ENCODE peak calls at places on chromosomes 11 and 22, in ten cellular contexts. P is lower leg skin, M is NCI-H2029 treated with DMSO at 0.1 percent for 48 hours, Q is COR-L47, L is Caco-2, O is GF-D8, H is NCI-H1694 treated with DMSO at 0.1 percent for 48 hours, S is NCI-H1092, K is HT1080, B is NCI-H2081. E is an unnamed sample.

GRCh38 chr11:446886-447285 is 3.2 kb upstream of the PTDSS2 start:
- DNase-seq in P (no peak), M (no peak), Q (no peak), L (no peak), O (no peak), H (no peak), S (no peak), K (no peak), B (peak; percentile 54), E (no peak)

GRCh38 chr11:45158210-45158644 is 11.8 kb downstream of the PRDM11 start:
- DNase-seq in P (no peak), M (no peak), Q (no peak), L (peak; percentile 58), O (no peak), H (no peak), S (no peak), K (no peak), B (no peak), E (no peak)

GRCh38 chr11:106276859-106277436 is 199.5 kb downstream of the AASDHPPT start:
- DNase-seq in P (no peak), M (no peak), Q (no peak), L (peak; percentile 49), O (no peak), H (no peak), S (no peak), K (peak; percentile 27), B (no peak), E (no peak)

GRCh38 chr11:70314730-70315129 is 44.2 kb downstream of the PPFIA1 start:
- DNase-seq in P (no peak), M (no peak), Q (no peak), L (no peak), O (peak; percentile 81), H (no peak), S (no peak), K (no peak), B (no peak), E (no peak)

GRCh38 chr22:27984723-27985122 is 65.7 kb upstream of the PITPNB start:
- DNase-seq in P (no peak), M (no peak), Q (no peak), L (no peak), O (no peak), H (no peak), S (no peak), K (no peak), B (no peak), E (no peak)

GRCh38 chr11:10660323-10660722 is 33.2 kb downstream of the IRAG1 start:
- DNase-seq in P (no peak), M (no peak), Q (no peak), L (no peak), O (no peak), H (no peak), S (no peak), K (no peak), B (no peak), E (no peak)

GRCh38 chr22:30254307-30254706 is 7.7 kb upstream of the LIF start:
- DNase-seq in P (no peak), M (no peak), Q (no peak), L (no peak), O (no peak), H (no peak), S (no peak), K (no peak), B (no peak), E (no peak)

GRCh38 chr22:31118046-31118820 is 4.5 kb upstream of the INPP5J start:
- DNase-seq in P (no peak), M (no peak), Q (no peak), L (no peak), O (no peak), H (no peak), S (no peak), K (no peak), B (no peak), E (no peak)

GRCh38 chr22:39209756-39210155 is 35.0 kb downstream of the PDGFB start:
- DNase-seq in P (no peak), M (peak; percentile 76), Q (peak; percentile 48), L (peak; percentile 21), O (no peak), H (no peak), S (peak; percentile 19), K (no peak), B (peak; percentile 31), E (no peak)

GRCh38 chr11:120674537-120674936 is 163.0 kb downstream of the GRIK4 start:
- DNase-seq in P (no peak), M (no peak), Q (no peak), L (peak; percentile 92), O (no peak), H (no peak), S (no peak), K (no peak), B (no peak), E (no peak)

GRCh38 chr11:11584937-11585336 is 36.9 kb downstream of the GALNT18 start:
- DNase-seq in P (no peak), M (no peak), Q (no peak), L (no peak), O (no peak), H (no peak), S (no peak), K (no peak), B (no peak), E (no peak)

GRCh38 chr11:70501026-70501901 is 102.9 kb downstream of the CTTN start:
- DNase-seq in P (no peak), M (no peak), Q (peak; percentile 21), L (peak; percentile 37), O (no peak), H (no peak), S (no peak), K (no peak), B (no peak), E (no peak)

GRCh38 chr22:19477321-19478085 is 1.5 kb downstream of the UFD1 start:
- DNase-seq in P (no peak), M (no peak), Q (no peak), L (no peak), O (no peak), H (peak; percentile 25), S (no peak), K (no peak), B (no peak), E (no peak)

GRCh38 chr11:61814242-61814957 is 2.4 kb downstream of the FADS1 start:
- DNase-seq in P (peak; percentile 28), M (no peak), Q (peak; percentile 39), L (peak; percentile 57), O (peak; percentile 30), H (no peak), S (no peak), K (peak; percentile 74), B (peak; percentile 43), E (peak; percentile 90)

GRCh38 chr11:65851811-65852507 is 6.0 kb downstream of the CFL1 start:
- DNase-seq in P (no peak), M (no peak), Q (no peak), L (peak; percentile 39), O (no peak), H (no peak), S (no peak), K (no peak), B (no peak), E (no peak)

GRCh38 chr11:6635082-6635932 is 16.1 kb upstream of the TPP1 start:
- DNase-seq in P (no peak), M (no peak), Q (no peak), L (peak; percentile 67), O (peak; percentile 72), H (no peak), S (no peak), K (peak; percentile 59), B (no peak), E (no peak)

GRCh38 chr22:49853981-49854791 is 542 bp downstream of the ZBED4 start:
- DNase-seq in P (no peak), M (no peak), Q (no peak), L (peak; percentile 52), O (no peak), H (no peak), S (no peak), K (peak; percentile 21), B (no peak), E (peak; percentile 27)